ENCODE peak calls at places on chromosomes 16 and 17, in five cellular contexts. F, Q, S, R and P are unnamed samples.

GRCh38 chr17:82941021-82942001 is 101.5 kb upstream of the ZNF750 start:
- DNase-seq in F (no peak), Q (no peak), S (no peak), R (no peak), P (no peak)

GRCh38 chr17:75626496-75627038 is 6.7 kb upstream of the SMIM5 start:
- DNase-seq in F (no peak), Q (no peak), S (no peak), R (no peak), P (no peak)

GRCh38 chr16:16083421-16084156 is 134.2 kb downstream of the ABCC1 start:
- DNase-seq in F (no peak), Q (no peak), S (no peak), R (no peak), P (no peak)

GRCh38 chr16:31142109-31143035 is 6.8 kb upstream of the PRSS8 start:
- DNase-seq in F (peak; percentile 98), Q (peak; percentile 99), S (peak; percentile 93), R (peak; percentile 81), P (peak; percentile 100)

GRCh38 chr16:87936375-87937230 is at the start of gene CA5A:
- DNase-seq in F (no peak), Q (no peak), S (no peak), R (no peak), P (no peak)

GRCh38 chr17:17809527-17810373 is 27.0 kb downstream of the SREBF1 start:
- DNase-seq in F (no peak), Q (no peak), S (no peak), R (no peak), P (no peak)

GRCh38 chr16:51276335-51276734 is 125.3 kb upstream of the SALL1 start:
- DNase-seq in F (no peak), Q (no peak), S (no peak), R (no peak), P (no peak)

GRCh38 chr17:53724726-53725125 is 98.0 kb upstream of the KIF2B start:
- DNase-seq in F (no peak), Q (no peak), S (no peak), R (no peak), P (no peak)

GRCh38 chr17:82438401-82439193 is 12.0 kb downstream of the CYBC1 start:
- DNase-seq in F (no peak), Q (no peak), S (no peak), R (no peak), P (no peak)

GRCh38 chr16:50553731-50554360 is 5.7 kb downstream of the NKD1 start:
- DNase-seq in F (no peak), Q (no peak), S (no peak), R (no peak), P (no peak)

GRCh38 chr16:87956771-87957279 is 5.6 kb downstream of the BANP start:
- DNase-seq in F (no peak), Q (no peak), S (no peak), R (no peak), P (no peak)

GRCh38 chr16:53632526-53632925 is 71.1 kb downstream of the RPGRIP1L start:
- DNase-seq in F (no peak), Q (no peak), S (no peak), R (no peak), P (no peak)

GRCh38 chr16:4260360-4260759 is 12.5 kb downstream of the TFAP4 start:
- DNase-seq in F (no peak), Q (no peak), S (no peak), R (peak; percentile 57), P (peak; percentile 92)

GRCh38 chr17:12282056-12282455 is 261.4 kb downstream of the MAP2K4 start:
- DNase-seq in F (no peak), Q (peak; percentile 69), S (no peak), R (no peak), P (no peak)

GRCh38 chr17:45868276-45868675 is 23.6 kb downstream of the SPPL2C start:
- DNase-seq in F (no peak), Q (no peak), S (no peak), R (no peak), P (no peak)

GRCh38 chr17:66533572-66533971 is 231.2 kb downstream of the PRKCA start:
- DNase-seq in F (no peak), Q (no peak), S (no peak), R (no peak), P (no peak)

GRCh38 chr16:25707982-25708583 is 16.3 kb downstream of the HS3ST4 start:
- DNase-seq in F (no peak), Q (no peak), S (no peak), R (no peak), P (peak; percentile 22)

GRCh38 chr17:77607606-77608005 is 350.9 kb upstream of the TNRC6C start:
- DNase-seq in F (no peak), Q (no peak), S (no peak), R (no peak), P (no peak)

GRCh38 chr16:84603115-84603816 is 14.6 kb downstream of the COTL1 start:
- DNase-seq in F (no peak), Q (peak; percentile 95), S (no peak), R (no peak), P (peak; percentile 60)

GRCh38 chr17:6456914-6457687 is 12.8 kb downstream of the PIMREG start:
- DNase-seq in F (no peak), Q (peak; percentile 96), S (no peak), R (no peak), P (peak; percentile 71)

GRCh38 chr16:21167360-21167759 is 8.9 kb downstream of the LDAF1 start:
- DNase-seq in F (no peak), Q (peak; percentile 63), S (no peak), R (no peak), P (no peak)

GRCh38 chr17:45789874-45790273 is 5.8 kb downstream of the CRHR1 start:
- DNase-seq in F (no peak), Q (no peak), S (no peak), R (no peak), P (no peak)

GRCh38 chr16:80230328-80231117 is 310.3 kb upstream of the DYNLRB2 start:
- DNase-seq in F (no peak), Q (no peak), S (no peak), R (no peak), P (no peak)

GRCh38 chr17:14464741-14465140 is 163.9 kb downstream of the HS3ST3B1 start:
- DNase-seq in F (no peak), Q (no peak), S (no peak), R (no peak), P (no peak)

GRCh38 chr16:53159781-53160436 is 105.1 kb downstream of the CHD9 start:
- DNase-seq in F (no peak), Q (peak; percentile 27), S (no peak), R (no peak), P (peak; percentile 35)

GRCh38 chr16:57092786-57093301 is 461 bp downstream of the CPNE2 start:
- DNase-seq in F (no peak), Q (no peak), S (peak; percentile 26), R (no peak), P (peak; percentile 62)